ENCODE peak calls at places on chromosome 11, in eight cellular contexts. One of them, this sample, is unnamed.

GRCh38 chr11:73818838-73819237 is 31.2 kb downstream of the MRPL48 start:
- DNase-seq in HEK293T: no peak
- DNase-seq in GOT3: no peak
- DNase-seq in EH: peak
- DNase-seq in B cell: no peak
- DNase-seq in non-pigmented ciliary epithelial cell: no peak
- DNase-seq in RWPE2: no peak
- DNase-seq in A172: peak
- DNase-seq in this sample: no peak

GRCh38 chr11:116471608-116472007 is 301.2 kb downstream of the BUD13 start:
- DNase-seq in HEK293T: no peak
- DNase-seq in GOT3: no peak
- DNase-seq in EH: peak
- DNase-seq in B cell: no peak
- DNase-seq in non-pigmented ciliary epithelial cell: peak
- DNase-seq in RWPE2: no peak
- DNase-seq in A172: peak
- DNase-seq in this sample: peak

GRCh38 chr11:19027829-19028595 is 32.5 kb downstream of the MRGPRX2 start:
- DNase-seq in HEK293T: no peak
- DNase-seq in GOT3: no peak
- DNase-seq in EH: peak
- DNase-seq in B cell: no peak
- DNase-seq in non-pigmented ciliary epithelial cell: peak
- DNase-seq in RWPE2: peak
- DNase-seq in A172: peak
- DNase-seq in this sample: peak

GRCh38 chr11:85717360-85717927 is 31.4 kb upstream of the CCDC89 start:
- DNase-seq in HEK293T: no peak
- DNase-seq in GOT3: no peak
- DNase-seq in EH: no peak
- DNase-seq in B cell: no peak
- DNase-seq in non-pigmented ciliary epithelial cell: no peak
- DNase-seq in RWPE2: no peak
- DNase-seq in A172: no peak
- DNase-seq in this sample: no peak

GRCh38 chr11:68691402-68691784 is 7.0 kb downstream of the GAL start:
- DNase-seq in HEK293T: no peak
- DNase-seq in GOT3: no peak
- DNase-seq in EH: no peak
- DNase-seq in B cell: no peak
- DNase-seq in non-pigmented ciliary epithelial cell: no peak
- DNase-seq in RWPE2: no peak
- DNase-seq in A172: no peak
- DNase-seq in this sample: no peak

GRCh38 chr11:132746305-132746704 is 786.0 kb downstream of the OPCML start:
- DNase-seq in HEK293T: no peak
- DNase-seq in GOT3: no peak
- DNase-seq in EH: no peak
- DNase-seq in B cell: no peak
- DNase-seq in non-pigmented ciliary epithelial cell: no peak
- DNase-seq in RWPE2: no peak
- DNase-seq in A172: no peak
- DNase-seq in this sample: no peak

GRCh38 chr11:120211522-120212258 is 858 bp downstream of the OAF start:
- DNase-seq in HEK293T: no peak
- DNase-seq in GOT3: no peak
- DNase-seq in EH: peak
- DNase-seq in B cell: no peak
- DNase-seq in non-pigmented ciliary epithelial cell: no peak
- DNase-seq in RWPE2: no peak
- DNase-seq in A172: no peak
- DNase-seq in this sample: no peak

GRCh38 chr11:2579315-2580060 is 120.3 kb downstream of the KCNQ1OT1 start:
- DNase-seq in HEK293T: no peak
- DNase-seq in GOT3: no peak
- DNase-seq in EH: no peak
- DNase-seq in B cell: peak
- DNase-seq in non-pigmented ciliary epithelial cell: no peak
- DNase-seq in RWPE2: peak
- DNase-seq in A172: no peak
- DNase-seq in this sample: no peak

GRCh38 chr11:45918331-45918941 is 759 bp upstream of the PEX16 start:
- DNase-seq in HEK293T: peak
- DNase-seq in GOT3: no peak
- DNase-seq in EH: peak
- DNase-seq in B cell: peak
- DNase-seq in non-pigmented ciliary epithelial cell: no peak
- DNase-seq in RWPE2: peak
- DNase-seq in A172: peak
- DNase-seq in this sample: peak

GRCh38 chr11:47981667-47982404 is 1.5 kb downstream of the PTPRJ start:
- DNase-seq in HEK293T: no peak
- DNase-seq in GOT3: no peak
- DNase-seq in EH: no peak
- DNase-seq in B cell: no peak
- DNase-seq in non-pigmented ciliary epithelial cell: no peak
- DNase-seq in RWPE2: no peak
- DNase-seq in A172: no peak
- DNase-seq in this sample: no peak

GRCh38 chr11:86155210-86155844 is 86.4 kb upstream of the PICALM start:
- DNase-seq in HEK293T: no peak
- DNase-seq in GOT3: no peak
- DNase-seq in EH: no peak
- DNase-seq in B cell: no peak
- DNase-seq in non-pigmented ciliary epithelial cell: no peak
- DNase-seq in RWPE2: no peak
- DNase-seq in A172: no peak
- DNase-seq in this sample: no peak

GRCh38 chr11:74466916-74467885 is at the start of gene KCNE3:
- DNase-seq in HEK293T: no peak
- DNase-seq in GOT3: no peak
- DNase-seq in EH: peak
- DNase-seq in B cell: no peak
- DNase-seq in non-pigmented ciliary epithelial cell: no peak
- DNase-seq in RWPE2: no peak
- DNase-seq in A172: no peak
- DNase-seq in this sample: no peak

GRCh38 chr11:1868636-1869291 is 15.9 kb downstream of the LSP1 start:
- DNase-seq in HEK293T: no peak
- DNase-seq in GOT3: no peak
- DNase-seq in EH: no peak
- DNase-seq in B cell: no peak
- DNase-seq in non-pigmented ciliary epithelial cell: no peak
- DNase-seq in RWPE2: no peak
- DNase-seq in A172: no peak
- DNase-seq in this sample: no peak

This sample was measured in H4.